ENCODE peak calls at places on chromosomes 13 and 19, in seven cellular contexts. One of them, this sample, is unnamed.

GRCh38 chr13:43983373-43983772 is 103.7 kb downstream of the LACC1 start:
- DNase-seq in GM12878: no peak
- DNase-seq in A549: no peak
- DNase-seq in K562: no peak
- DNase-seq in H1: no peak
- DNase-seq in IMR-90: peak
- DNase-seq in HCT116: no peak
- DNase-seq in this sample: no peak

GRCh38 chr13:76389321-76389720 is 496.9 kb downstream of the KCTD12 start:
- DNase-seq in GM12878: no peak
- DNase-seq in A549: no peak
- DNase-seq in K562: no peak
- DNase-seq in H1: no peak
- DNase-seq in IMR-90: no peak
- DNase-seq in HCT116: no peak
- DNase-seq in this sample: no peak

GRCh38 chr13:20475927-20476691 is 49.5 kb downstream of the CRYL1 start:
- DNase-seq in GM12878: peak
- DNase-seq in IMR-90: no peak
- DNase-seq in HCT116: no peak
- DNase-seq in H1: no peak
- DNase-seq in K562: no peak
- DNase-seq in A549: no peak
- DNase-seq in this sample: no peak

GRCh38 chr19:8663920-8664670 is 33.7 kb downstream of the NFILZ start:
- DNase-seq in GM12878: no peak
- DNase-seq in HCT116: no peak
- DNase-seq in IMR-90: no peak
- DNase-seq in A549: no peak
- DNase-seq in H1: no peak
- DNase-seq in K562: no peak
- DNase-seq in this sample: no peak

GRCh38 chr19:3366761-3367571 is 583 bp downstream of the NFIC start:
- DNase-seq in IMR-90: no peak
- DNase-seq in H1: no peak
- DNase-seq in GM12878: no peak
- DNase-seq in HCT116: no peak
- DNase-seq in A549: no peak
- DNase-seq in K562: peak
- DNase-seq in this sample: no peak

GRCh38 chr13:33262069-33262487 is 23.5 kb downstream of the STARD13 start:
- DNase-seq in HCT116: peak
- DNase-seq in IMR-90: peak
- DNase-seq in K562: no peak
- DNase-seq in GM12878: no peak
- DNase-seq in A549: no peak
- DNase-seq in H1: no peak
- DNase-seq in this sample: peak

GRCh38 chr19:4014541-4015491 is 7.3 kb downstream of the PIAS4 start:
- DNase-seq in K562: peak
- DNase-seq in H1: no peak
- DNase-seq in A549: no peak
- DNase-seq in HCT116: no peak
- DNase-seq in GM12878: no peak
- DNase-seq in IMR-90: no peak
- DNase-seq in this sample: no peak

GRCh38 chr19:4803736-4804695 is 12.5 kb downstream of the FEM1A start:
- DNase-seq in K562: peak
- DNase-seq in IMR-90: peak
- DNase-seq in A549: peak
- DNase-seq in H1: peak
- DNase-seq in HCT116: peak
- DNase-seq in GM12878: no peak
- DNase-seq in this sample: peak

GRCh38 chr19:48492925-48493717 is 18.5 kb downstream of the LMTK3 start:
- DNase-seq in H1: peak
- DNase-seq in HCT116: peak
- DNase-seq in K562: peak
- DNase-seq in GM12878: peak
- DNase-seq in IMR-90: peak
- DNase-seq in A549: peak
- DNase-seq in this sample: peak

GRCh38 chr19:5948697-5949564 is 29.0 kb downstream of the RANBP3 start:
- DNase-seq in A549: no peak
- DNase-seq in GM12878: no peak
- DNase-seq in H1: no peak
- DNase-seq in IMR-90: no peak
- DNase-seq in HCT116: no peak
- DNase-seq in K562: no peak
- DNase-seq in this sample: no peak

GRCh38 chr13:94595006-94595942 is 678 bp downstream of the TGDS start:
- DNase-seq in K562: peak
- DNase-seq in HCT116: no peak
- DNase-seq in IMR-90: peak
- DNase-seq in A549: no peak
- DNase-seq in GM12878: no peak
- DNase-seq in H1: no peak
- DNase-seq in this sample: no peak

GRCh38 chr13:100650321-100650720 is 24.3 kb downstream of the TMTC4 start:
- DNase-seq in K562: no peak
- DNase-seq in IMR-90: no peak
- DNase-seq in GM12878: no peak
- DNase-seq in H1: no peak
- DNase-seq in A549: no peak
- DNase-seq in HCT116: no peak
- DNase-seq in this sample: no peak

GRCh38 chr13:98206946-98207345 is 29.9 kb upstream of the RNF113B start:
- DNase-seq in IMR-90: peak
- DNase-seq in H1: no peak
- DNase-seq in HCT116: no peak
- DNase-seq in K562: no peak
- DNase-seq in GM12878: no peak
- DNase-seq in A549: no peak
- DNase-seq in this sample: no peak

GRCh38 chr19:38699027-38699346 is 45.3 kb downstream of the CAPN12 start:
- DNase-seq in H1: no peak
- DNase-seq in A549: no peak
- DNase-seq in IMR-90: no peak
- DNase-seq in HCT116: no peak
- DNase-seq in GM12878: no peak
- DNase-seq in K562: no peak
- DNase-seq in this sample: no peak

GRCh38 chr19:29576043-29576442 is 30.0 kb upstream of the POP4 start:
- DNase-seq in K562: no peak
- DNase-seq in A549: no peak
- DNase-seq in H1: no peak
- DNase-seq in IMR-90: peak
- DNase-seq in GM12878: no peak
- DNase-seq in HCT116: no peak
- DNase-seq in this sample: no peak

GRCh38 chr19:46728208-46728607 is 11.3 kb upstream of the PRKD2 start:
- DNase-seq in H1: no peak
- DNase-seq in K562: no peak
- DNase-seq in A549: no peak
- DNase-seq in IMR-90: no peak
- DNase-seq in HCT116: no peak
- DNase-seq in GM12878: no peak
- DNase-seq in this sample: no peak

GRCh38 chr13:108176685-108177274 is 38.6 kb downstream of the LIG4 start:
- DNase-seq in K562: peak
- DNase-seq in HCT116: peak
- DNase-seq in A549: peak
- DNase-seq in H1: no peak
- DNase-seq in IMR-90: peak
- DNase-seq in GM12878: no peak
- DNase-seq in this sample: peak

GRCh38 chr13:32951580-32951979 is 64.6 kb upstream of the KL start:
- DNase-seq in H1: no peak
- DNase-seq in A549: no peak
- DNase-seq in K562: no peak
- DNase-seq in GM12878: no peak
- DNase-seq in HCT116: no peak
- DNase-seq in IMR-90: no peak
- DNase-seq in this sample: no peak

GRCh38 chr19:18594096-18594823 is 5.7 kb downstream of the REX1BD start:
- DNase-seq in GM12878: no peak
- DNase-seq in H1: no peak
- DNase-seq in K562: peak
- DNase-seq in A549: peak
- DNase-seq in IMR-90: peak
- DNase-seq in HCT116: no peak
- DNase-seq in this sample: no peak

GRCh38 chr13:42786696-42787095 is 5.3 kb downstream of the FAM216B start:
- DNase-seq in K562: no peak
- DNase-seq in H1: no peak
- DNase-seq in A549: no peak
- DNase-seq in IMR-90: no peak
- DNase-seq in HCT116: no peak
- DNase-seq in GM12878: no peak
- DNase-seq in this sample: no peak

GRCh38 chr13:94154362-94154761 is 325.1 kb downstream of the DCT start:
- DNase-seq in IMR-90: peak
- DNase-seq in A549: no peak
- DNase-seq in HCT116: no peak
- DNase-seq in GM12878: no peak
- DNase-seq in H1: no peak
- DNase-seq in K562: no peak
- DNase-seq in this sample: peak

DNA sequence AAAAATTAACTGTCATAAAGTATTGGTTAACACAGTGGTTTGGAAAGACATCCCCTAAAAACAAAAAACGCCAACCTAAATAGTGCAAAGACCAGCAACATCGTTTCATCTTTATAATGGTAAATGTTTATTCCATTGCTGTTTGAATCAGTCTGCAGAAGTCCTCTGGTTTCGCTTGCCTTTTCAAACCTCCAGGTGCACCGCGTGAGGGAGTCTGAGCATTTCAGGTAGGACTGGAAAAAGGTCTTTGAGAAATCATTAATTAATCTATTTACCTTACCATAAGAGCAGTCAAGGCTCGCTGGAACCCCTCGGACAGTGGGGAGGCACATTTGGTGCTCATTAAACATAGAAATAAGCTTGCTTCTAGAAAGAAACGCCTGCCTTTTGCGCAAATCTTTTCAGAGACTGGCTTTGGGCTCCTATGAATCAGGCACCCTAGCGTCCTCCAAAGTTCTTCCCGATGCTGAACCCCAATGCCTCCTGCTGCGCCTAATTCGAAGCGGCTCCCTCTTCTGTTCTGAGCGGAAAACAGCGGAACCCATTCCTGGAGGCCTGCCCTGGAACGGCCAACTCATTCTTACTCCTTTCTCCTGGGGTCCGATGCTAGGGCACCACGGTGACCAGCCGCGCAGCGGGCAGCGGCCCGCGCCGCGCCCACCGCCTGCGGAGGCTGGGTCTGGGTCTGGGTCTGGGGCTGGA is 942 bp upstream of the MTUS2 start:
- DNase-seq in H1: no peak
- DNase-seq in K562: no peak
- DNase-seq in IMR-90: peak
- DNase-seq in GM12878: no peak
- DNase-seq in HCT116: no peak
- DNase-seq in A549: peak
- DNase-seq in this sample: no peak
- TF ChIP-seq CEBPB in H1: no peak
- TF ChIP-seq CEBPB in K562: no peak
- TF ChIP-seq CEBPB in IMR-90: no peak
- TF ChIP-seq CEBPB in GM12878: no peak
- TF ChIP-seq CEBPB in HCT116: no peak
- TF ChIP-seq CEBPB in A549: no peak
- TF ChIP-seq CEBPB in this sample: no peak

GRCh38 chr13:96816874-96817273 is 177.4 kb downstream of the OXGR1 start:
- DNase-seq in IMR-90: no peak
- DNase-seq in GM12878: no peak
- DNase-seq in K562: no peak
- DNase-seq in HCT116: no peak
- DNase-seq in A549: no peak
- DNase-seq in H1: no peak
- DNase-seq in this sample: no peak

GRCh38 chr13:96819375-96819774 is 174.9 kb downstream of the OXGR1 start:
- DNase-seq in A549: no peak
- DNase-seq in HCT116: no peak
- DNase-seq in K562: no peak
- DNase-seq in GM12878: no peak
- DNase-seq in H1: no peak
- DNase-seq in IMR-90: no peak
- DNase-seq in this sample: no peak

GRCh38 chr13:96816261-96816660 is 178.0 kb downstream of the OXGR1 start:
- DNase-seq in IMR-90: no peak
- DNase-seq in HCT116: no peak
- DNase-seq in H1: no peak
- DNase-seq in K562: no peak
- DNase-seq in GM12878: no peak
- DNase-seq in A549: no peak
- DNase-seq in this sample: no peak

GRCh38 chr13:96821381-96821780 is 172.9 kb downstream of the OXGR1 start:
- DNase-seq in H1: no peak
- DNase-seq in HCT116: no peak
- DNase-seq in A549: no peak
- DNase-seq in K562: no peak
- DNase-seq in IMR-90: peak
- DNase-seq in GM12878: no peak
- DNase-seq in this sample: no peak

GRCh38 chr13:96817336-96817941 is 176.8 kb downstream of the OXGR1 start:
- DNase-seq in GM12878: no peak
- DNase-seq in A549: peak
- DNase-seq in K562: peak
- DNase-seq in IMR-90: peak
- DNase-seq in HCT116: peak
- DNase-seq in H1: no peak
- DNase-seq in this sample: peak
- TF ChIP-seq CEBPB in GM12878: no peak
- TF ChIP-seq CEBPB in A549: no peak
- TF ChIP-seq CEBPB in K562: no peak
- TF ChIP-seq CEBPB in IMR-90: no peak
- TF ChIP-seq CEBPB in HCT116: no peak
- TF ChIP-seq CEBPB in H1: no peak
- TF ChIP-seq CEBPB in this sample: no peak

GRCh38 chr13:27853871-27854270 is 61.6 kb downstream of the GSX1 start:
- DNase-seq in HCT116: no peak
- DNase-seq in H1: no peak
- DNase-seq in A549: no peak
- DNase-seq in IMR-90: no peak
- DNase-seq in GM12878: no peak
- DNase-seq in K562: no peak
- DNase-seq in this sample: no peak
- TF ChIP-seq CEBPB in HCT116: no peak
- TF ChIP-seq CEBPB in H1: no peak
- TF ChIP-seq CEBPB in A549: no peak
- TF ChIP-seq CEBPB in IMR-90: no peak
- TF ChIP-seq CEBPB in GM12878: no peak
- TF ChIP-seq CEBPB in K562: no peak
- TF ChIP-seq CEBPB in this sample: no peak

DNA sequence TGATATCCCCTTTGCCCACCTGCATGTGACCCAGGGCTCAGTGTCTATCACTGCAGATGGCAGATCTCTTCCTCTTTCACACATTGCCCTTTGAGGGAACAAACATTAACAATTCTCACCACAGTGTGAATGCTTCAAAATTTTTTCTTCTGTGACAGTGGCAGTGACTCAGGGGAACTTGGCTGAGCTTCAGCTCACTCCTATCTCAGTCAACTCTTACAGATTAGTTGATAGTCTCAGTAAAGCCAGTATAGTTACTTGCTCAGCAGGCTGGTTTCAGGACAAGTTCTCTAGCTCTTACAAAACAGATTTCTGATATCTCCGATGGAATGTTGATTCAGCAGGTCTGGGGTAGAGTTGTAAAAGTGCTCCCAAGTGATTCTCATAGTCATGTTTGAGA is 166.9 kb downstream of the DLEU7 start:
- DNase-seq in GM12878: no peak
- DNase-seq in K562: peak
- DNase-seq in HCT116: no peak
- DNase-seq in A549: no peak
- DNase-seq in H1: no peak
- DNase-seq in IMR-90: peak
- DNase-seq in this sample: no peak
- TF ChIP-seq CEBPB in GM12878: no peak
- TF ChIP-seq CEBPB in K562: no peak
- TF ChIP-seq CEBPB in HCT116: no peak
- TF ChIP-seq CEBPB in A549: no peak
- TF ChIP-seq CEBPB in H1: no peak
- TF ChIP-seq CEBPB in IMR-90: no peak
- TF ChIP-seq CEBPB in this sample: no peak

This sample was measured in HepG2.